ENCODE peak calls at places on chromosomes 16 and 17, in seven cellular contexts. A is nucleus accumbens, C is neural progenitor cell, S is iPS DF 6.9, V is kidney tubule cell, Q is AG09309, E is K562. L is an unnamed sample.

GRCh38 chr17:29059281-29059680 is 16.3 kb downstream of the PIPOX start:
- DNase-seq in A (no peak), C (no peak), S (no peak), V (peak), Q (no peak), E (no peak), L (no peak)

GRCh38 chr16:57906385-57907316 is 64.3 kb downstream of the CNGB1 start:
- DNase-seq in A (no peak), C (peak), S (no peak), V (no peak), Q (no peak), E (peak), L (peak)

GRCh38 chr16:78925071-78925714 is 675.3 kb downstream of the MAF start:
- DNase-seq in A (no peak), C (peak), S (peak), V (peak), Q (no peak), E (peak), L (peak)

GRCh38 chr17:49725453-49725852 is 17.7 kb upstream of the SLC35B1 start:
- DNase-seq in A (no peak), C (no peak), S (no peak), V (no peak), Q (no peak), E (no peak), L (no peak)

GRCh38 chr17:81396722-81397313 is 1.6 kb downstream of the BAHCC1 start:
- DNase-seq in A (no peak), C (peak), S (no peak), V (peak), Q (no peak), E (no peak), L (peak)

GRCh38 chr17:5562172-5562571 is 22.1 kb downstream of the NLRP1 start:
- DNase-seq in A (no peak), C (no peak), S (no peak), V (no peak), Q (no peak), E (no peak), L (no peak)

GRCh38 chr17:28717578-28718316 is at the start of gene RAB34:
- DNase-seq in A (peak), C (peak), S (peak), V (peak), Q (peak), E (no peak), L (peak)

GRCh38 chr16:84605339-84605848 is 12.5 kb downstream of the COTL1 start:
- DNase-seq in A (no peak), C (no peak), S (no peak), V (no peak), Q (no peak), E (no peak), L (no peak)

GRCh38 chr17:78640700-78641099 is 63.5 kb upstream of the DNAH17 start:
- DNase-seq in A (no peak), C (no peak), S (no peak), V (no peak), Q (no peak), E (no peak), L (no peak)

GRCh38 chr17:27333410-27333980 is 39.6 kb downstream of the WSB1 start:
- DNase-seq in A (no peak), C (no peak), S (no peak), V (no peak), Q (no peak), E (peak), L (no peak)

GRCh38 chr16:67562918-67563707 is 787 bp downstream of the CTCF start:
- DNase-seq in A (no peak), C (peak), S (no peak), V (peak), Q (no peak), E (peak), L (peak)

GRCh38 chr16:17149904-17150483 is 320.8 kb downstream of the XYLT1 start:
- DNase-seq in A (no peak), C (peak), S (no peak), V (no peak), Q (no peak), E (peak), L (no peak)

GRCh38 chr16:4936991-4937781 is at the start of gene PPL:
- DNase-seq in A (no peak), C (peak), S (no peak), V (peak), Q (no peak), E (peak), L (peak)

GRCh38 chr17:53353919-53354351 is 468.8 kb upstream of the KIF2B start:
- DNase-seq in A (no peak), C (no peak), S (no peak), V (peak), Q (no peak), E (no peak), L (peak)

GRCh38 chr16:50153648-50154368 is 702 bp downstream of the TENT4B start:
- DNase-seq in A (no peak), C (peak), S (no peak), V (peak), Q (no peak), E (peak), L (peak)

GRCh38 chr16:23999663-24000062 is 163.9 kb downstream of the PRKCB start:
- DNase-seq in A (no peak), C (no peak), S (no peak), V (no peak), Q (no peak), E (no peak), L (no peak)

GRCh38 chr17:75809631-75810111 is 25.1 kb downstream of the UNK start:
- DNase-seq in A (no peak), C (no peak), S (no peak), V (no peak), Q (no peak), E (no peak), L (no peak)

GRCh38 chr16:54506691-54507090 is 220.1 kb upstream of the IRX3 start:
- DNase-seq in A (no peak), C (peak), S (no peak), V (no peak), Q (no peak), E (no peak), L (no peak)

GRCh38 chr17:56521439-56522141 is 71.9 kb upstream of the NOG start:
- DNase-seq in A (no peak), C (peak), S (no peak), V (no peak), Q (no peak), E (no peak), L (peak)

GRCh38 chr17:76208120-76208519 is 32.2 kb downstream of the RNF157 start:
- DNase-seq in A (no peak), C (no peak), S (no peak), V (no peak), Q (no peak), E (no peak), L (no peak)

GRCh38 chr17:57612202-57613071 is 132.7 kb downstream of the CCDC182 start:
- DNase-seq in A (no peak), C (peak), S (no peak), V (no peak), Q (no peak), E (peak), L (peak)

GRCh38 chr17:5468075-5468473 is 708 bp downstream of the DHX33 start:
- DNase-seq in A (no peak), C (no peak), S (no peak), V (no peak), Q (no peak), E (peak), L (peak)